ENCODE peak calls at places on chromosomes 6 and 20, in ten cellular contexts. D is fibroblast of mammary gland, L is BJ, R is adrenal gland, F is Peyer's patch, B is cardiac muscle cell, I is glutamatergic neuron, U is H9, S is A549, Q is neural crest cell. X is an unnamed sample.

GRCh38 chr6:147154454-147154853 is 49.8 kb upstream of the STXBP5 start:
- DNase-seq in U (no peak), Q (no peak), I (no peak), D (peak; percentile 93), B (no peak), F (no peak), S (no peak), R (no peak), L (no peak), X (peak; percentile 81)

GRCh38 chr6:46010771-46011170 is 4.9 kb downstream of the CLIC5 start:
- DNase-seq in R (peak; percentile 66), F (no peak), L (no peak), B (no peak), S (no peak), Q (no peak), I (no peak), U (no peak), D (peak; percentile 9), X (no peak)

GRCh38 chr6:30002871-30003270 is 58.2 kb upstream of the POLR1H start:
- DNase-seq in B (peak; percentile 41), D (peak; percentile 71), F (no peak), Q (no peak), U (no peak), L (no peak), S (no peak), I (no peak), R (peak; percentile 87), X (peak; percentile 24)

GRCh38 chr6:146700078-146700686 is 101.4 kb downstream of the ADGB start:
- DNase-seq in U (peak; percentile 38), L (peak; percentile 25), F (no peak), D (peak; percentile 87), S (peak; percentile 13), R (peak; percentile 77), B (peak; percentile 91), Q (peak; percentile 29), I (no peak), X (peak; percentile 94)

GRCh38 chr6:811806-812205 is 118.9 kb upstream of the EXOC2 start:
- DNase-seq in U (no peak), D (no peak), S (no peak), L (peak; percentile 34), R (no peak), B (no peak), Q (no peak), I (no peak), F (no peak), X (no peak)

GRCh38 chr20:47603260-47603659 is 101.6 kb downstream of the NCOA3 start:
- DNase-seq in R (no peak), F (no peak), L (no peak), U (no peak), I (peak; percentile 22), S (no peak), Q (no peak), D (no peak), B (no peak), X (no peak)

GRCh38 chr6:152673233-152673632 is 24.5 kb upstream of the MYCT1 start:
- DNase-seq in Q (no peak), D (no peak), S (no peak), R (no peak), U (no peak), B (peak; percentile 18), L (no peak), F (no peak), I (no peak), X (no peak)

GRCh38 chr6:121504227-121504626 is 68.8 kb downstream of the GJA1 start:
- DNase-seq in S (peak; percentile 36), F (no peak), L (no peak), R (peak; percentile 27), U (no peak), Q (no peak), I (no peak), B (peak; percentile 79), D (peak; percentile 89), X (peak; percentile 38)

GRCh38 chr6:36884610-36885009 is 1.1 kb upstream of the C6orf89 start:
- DNase-seq in B (no peak), I (no peak), S (no peak), Q (no peak), F (no peak), D (no peak), L (no peak), U (no peak), R (no peak), X (no peak)

GRCh38 chr20:23156170-23156841 is 70.2 kb upstream of the CD93 start:
- DNase-seq in F (no peak), I (no peak), Q (no peak), U (peak; percentile 27), S (peak; percentile 52), B (peak; percentile 64), D (peak; percentile 85), L (no peak), R (peak; percentile 57), X (peak; percentile 93)

GRCh38 chr20:15632680-15633079 is 940.6 kb downstream of the KIF16B start:
- DNase-seq in S (no peak), U (no peak), R (no peak), Q (no peak), B (no peak), F (no peak), I (no peak), L (no peak), D (no peak), X (no peak)

GRCh38 chr20:38628580-38629470 is 27.2 kb downstream of the ARHGAP40 start:
- DNase-seq in I (no peak), L (no peak), B (no peak), Q (no peak), U (peak; percentile 53), S (no peak), D (no peak), F (no peak), R (no peak), X (no peak)

DNA sequence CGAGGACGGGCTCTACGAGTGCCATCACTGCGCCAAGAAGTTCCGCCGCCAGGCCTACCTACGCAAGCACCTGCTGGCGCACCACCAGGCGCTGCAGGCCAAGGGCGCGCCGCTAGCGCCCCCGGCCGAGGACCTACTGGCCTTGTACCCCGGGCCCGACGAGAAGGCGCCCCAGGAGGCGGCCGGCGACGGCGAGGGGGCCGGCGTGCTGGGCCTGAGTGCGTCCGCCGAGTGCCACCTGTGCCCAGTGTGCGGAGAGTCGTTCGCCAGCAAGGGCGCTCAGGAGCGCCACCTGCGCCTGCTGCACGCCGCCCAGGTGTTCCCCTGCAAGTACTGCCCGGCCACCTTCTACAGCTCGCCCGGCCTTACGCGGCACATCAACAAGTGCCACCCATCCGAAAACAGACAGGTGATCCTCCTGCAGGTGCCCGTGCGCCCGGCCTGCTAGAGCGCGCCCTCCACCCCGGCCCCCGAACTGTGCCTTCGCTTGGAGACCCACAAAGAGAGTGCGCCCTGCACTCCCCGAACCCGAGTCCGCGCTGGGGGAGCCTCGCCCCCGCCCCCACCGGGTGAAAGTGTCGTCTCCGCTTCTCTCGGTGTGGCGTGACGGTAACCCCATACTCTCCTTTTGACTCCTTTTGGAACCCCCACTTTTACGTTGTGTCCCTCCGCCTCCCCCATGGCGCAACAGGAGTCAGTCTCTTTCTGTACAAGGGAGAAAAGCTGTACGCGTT is 1.6 kb downstream of the INSM1 start:
- DNase-seq in I (peak; percentile 44), D (no peak), U (peak; percentile 86), L (no peak), Q (no peak), R (no peak), B (no peak), S (no peak), F (peak; percentile 66), X (no peak)
- TF ChIP-seq CTCF in I (no peak), D (no peak), U (peak; percentile 48), L (no peak), Q (peak; percentile 30), R (no peak), B (no peak), S (no peak), F (no peak), X (no peak)

DNA sequence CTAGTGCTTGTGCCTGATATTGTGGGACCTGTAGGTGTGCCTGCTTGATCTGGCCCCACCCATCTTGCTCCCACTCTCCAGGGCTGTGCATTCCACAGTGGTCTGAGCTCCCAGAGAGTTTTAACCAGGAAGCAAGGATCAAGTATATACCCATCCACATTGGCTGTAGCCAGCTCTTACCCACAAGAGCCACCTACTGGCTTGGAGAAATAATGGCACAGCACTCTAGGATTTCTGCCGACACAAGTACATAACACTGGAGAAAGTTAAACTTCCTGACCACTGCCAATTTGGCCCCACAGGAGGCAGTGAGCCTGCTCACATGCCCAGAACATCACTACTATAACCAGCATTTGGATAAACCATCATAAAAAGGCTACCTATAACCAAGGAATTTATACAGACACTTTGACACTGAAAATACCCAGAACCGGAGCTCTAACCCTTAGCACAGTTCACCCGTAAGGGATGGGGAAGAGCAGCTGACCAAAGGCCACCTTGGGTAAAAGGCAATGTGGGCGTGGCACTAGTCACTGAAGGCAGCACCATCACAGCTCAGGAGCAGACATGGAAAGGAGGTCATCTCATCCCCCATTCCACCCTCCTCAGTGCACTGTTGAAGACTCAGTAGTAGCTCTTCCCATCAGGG is 440.4 kb downstream of the BTBD3 start:
- DNase-seq in F (no peak), R (no peak), D (peak; percentile 15), I (no peak), S (no peak), U (peak; percentile 60), L (no peak), B (peak; percentile 62), Q (no peak), X (peak; percentile 20)
- TF ChIP-seq CTCF in F (peak; percentile 25), R (no peak), D (peak; percentile 11), I (peak; percentile 40), S (no peak), U (peak; percentile 70), L (no peak), B (peak; percentile 54), Q (peak; percentile 44), X (no peak)

DNA sequence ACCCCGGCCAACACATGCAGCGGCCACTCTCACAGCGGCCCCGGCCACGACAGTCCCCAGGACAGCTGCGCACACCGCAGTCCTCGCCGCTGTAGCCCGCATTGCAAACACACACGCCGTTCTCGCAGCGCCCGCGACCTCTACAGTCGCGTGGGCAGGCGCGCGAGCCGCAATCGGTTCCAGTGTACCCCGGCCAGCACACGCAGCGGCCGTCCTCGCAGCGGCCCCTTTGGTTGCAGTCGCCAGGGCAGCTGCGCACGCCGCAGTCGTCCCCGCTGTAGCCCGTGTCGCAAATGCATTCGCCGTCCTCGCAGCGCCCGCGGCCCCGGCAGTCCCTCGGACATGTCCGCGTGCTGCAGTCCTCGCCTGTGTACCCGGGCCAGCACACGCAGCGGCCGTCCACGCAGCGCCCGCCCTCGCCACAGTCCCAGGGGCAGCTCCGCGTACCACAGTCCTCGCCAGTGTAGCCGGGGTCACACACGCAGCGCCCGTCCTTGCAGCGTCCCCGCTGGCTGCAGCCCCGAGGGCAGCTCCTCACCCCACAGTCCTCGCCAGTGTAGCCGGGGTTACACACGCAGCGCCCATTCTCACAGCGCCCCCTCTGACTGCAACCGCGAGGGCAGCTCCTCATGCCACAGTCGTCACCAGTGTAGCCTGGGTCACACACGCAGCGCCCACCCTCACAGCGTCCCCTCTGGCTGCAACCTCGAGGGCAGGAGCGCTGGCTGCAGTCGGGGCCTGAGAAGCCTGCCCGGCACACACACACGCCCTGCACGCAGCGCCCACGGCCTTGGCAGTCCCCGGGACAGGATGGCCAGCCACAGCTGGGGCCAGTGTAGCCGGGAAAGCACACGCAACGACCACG is 12.5 kb downstream of the TNXB start:
- DNase-seq in I (no peak), F (no peak), S (no peak), D (no peak), U (peak; percentile 66), B (no peak), R (no peak), L (no peak), Q (no peak), X (no peak)
- TF ChIP-seq CTCF in I (no peak), F (no peak), S (no peak), D (no peak), U (peak; percentile 34), B (no peak), R (peak; percentile 6), L (no peak), Q (no peak), X (no peak)

GRCh38 chr6:103672169-103672568 is 1187.5 kb downstream of the HACE1 start:
- DNase-seq in R (no peak), S (no peak), B (no peak), Q (no peak), I (no peak), L (no peak), D (peak; percentile 1), U (no peak), F (no peak), X (peak; percentile 41)
- TF ChIP-seq CTCF in R (peak; percentile 9), S (no peak), B (no peak), Q (peak; percentile 48), I (no peak), L (no peak), D (no peak), U (peak; percentile 61), F (no peak), X (peak; percentile 24)

X was measured in MCF 10A.